ENCODE peak calls at places on chromosomes 2 and 18, in eight cellular contexts. H is mucosa of descending colon; N is neural crest cell; W is stimulated activated CD4-positive, alpha-beta T cell treated with anti-CD3 and anti-CD28 coated beads, TNF-alpha, amount 100 ng/mL, for 24 hours; K is immature natural killer cell; S is iPS DF 6.9; L is left ventricle myocardium superior; Z is suprapubic skin. G is an unnamed sample.
A peak's percentile ranks its signal among the peaks of the same experiment; 100 is the strongest.

GRCh38 chr2:172440795-172441194 is 13.4 kb downstream of the ITGA6 start:
- DNase-seq in H (no peak), Z (no peak), S (no peak), W (no peak), N (no peak), K (no peak), L (no peak), G (no peak)

GRCh38 chr2:893311-893710 is 57.3 kb upstream of the SNTG2 start:
- DNase-seq in L (no peak), W (no peak), N (peak; percentile 12), S (peak; percentile 68), Z (no peak), H (no peak), K (no peak), G (no peak)

GRCh38 chr2:128444816-128445532 is 126.3 kb upstream of the HS6ST1 start:
- DNase-seq in L (no peak), S (no peak), Z (peak; percentile 35), K (no peak), N (no peak), H (no peak), W (no peak), G (no peak)

GRCh38 chr2:62042944-62043343 is 137.5 kb downstream of the COMMD1 start:
- DNase-seq in H (no peak), L (no peak), K (no peak), N (no peak), Z (no peak), S (no peak), W (no peak), G (no peak)

GRCh38 chr2:217383620-217384019 is 523.8 kb upstream of the TNP1 start:
- DNase-seq in N (no peak), L (no peak), W (no peak), H (no peak), Z (no peak), S (no peak), K (no peak), G (no peak)

GRCh38 chr18:7980136-7980535 is 413.0 kb downstream of the PTPRM start:
- DNase-seq in K (no peak), W (no peak), S (peak; percentile 33), Z (no peak), H (no peak), N (no peak), L (no peak), G (no peak)

GRCh38 chr2:238785528-238785860 is 62.4 kb upstream of the TWIST2 start:
- DNase-seq in S (no peak), L (no peak), Z (no peak), H (no peak), W (no peak), N (no peak), K (no peak), G (no peak)

GRCh38 chr2:68806511-68807109 is 64.6 kb downstream of the BMP10 start:
- DNase-seq in Z (no peak), L (no peak), K (no peak), W (no peak), S (no peak), N (no peak), H (no peak), G (no peak)

G was measured in B cell.